ENCODE peak calls at places on chromosomes 2 and 18, in eight cellular contexts. B is astrocyte of the hippocampus; J is NB4; E is retina; X is RWPE2; N is H54; M is A549; O is activated CD4-positive, alpha-beta T cell treated with anti-CD3 and anti-CD28 coated beads, Interleukin-2, amount 50 U/mL, for 1 hour. L is an unnamed sample.

GRCh38 chr18:77851798-77852197 is 602.1 kb downstream of the GALR1 start:
- DNase-seq in B (no peak), J (no peak), E (peak; percentile 62), X (no peak), N (no peak), M (no peak), O (no peak), L (no peak)

GRCh38 chr2:121356058-121356640 is 71.1 kb upstream of the TFCP2L1 start:
- DNase-seq in B (peak; percentile 84), J (peak; percentile 76), E (peak; percentile 69), X (no peak), N (peak; percentile 48), M (peak; percentile 62), O (no peak), L (no peak)

GRCh38 chr2:188721231-188721630 is 252.9 kb upstream of the COL3A1 start:
- DNase-seq in B (no peak), J (no peak), E (no peak), X (no peak), N (no peak), M (no peak), O (no peak), L (no peak)

GRCh38 chr2:26685943-26686839 is 6.3 kb upstream of the KCNK3 start:
- DNase-seq in B (no peak), J (no peak), E (peak; percentile 55), X (peak; percentile 23), N (no peak), M (no peak), O (no peak), L (peak; percentile 62)

GRCh38 chr18:68462148-68462547 is 252.8 kb downstream of the TMX3 start:
- DNase-seq in B (no peak), J (no peak), E (no peak), X (no peak), N (no peak), M (no peak), O (no peak), L (no peak)

GRCh38 chr2:240960309-240960962 is 38.0 kb upstream of the SNED1 start:
- DNase-seq in B (peak; percentile 49), J (no peak), E (peak; percentile 73), X (no peak), N (no peak), M (no peak), O (no peak), L (no peak)

GRCh38 chr2:238745997-238746396 is 101.9 kb upstream of the TWIST2 start:
- DNase-seq in B (no peak), J (no peak), E (no peak), X (no peak), N (no peak), M (no peak), O (no peak), L (no peak)

GRCh38 chr2:173077506-173078177 is 2.0 kb downstream of the MAP3K20 start:
- DNase-seq in B (peak; percentile 34), J (peak; percentile 19), E (no peak), X (no peak), N (no peak), M (no peak), O (no peak), L (no peak)

GRCh38 chr2:74587664-74588277 is 33.3 kb downstream of the DOK1 start:
- DNase-seq in B (peak; percentile 87), J (peak; percentile 89), E (peak; percentile 72), X (no peak), N (no peak), M (peak; percentile 82), O (peak; percentile 54), L (no peak)

GRCh38 chr2:147824625-147825024 is 20.2 kb upstream of the ACVR2A start:
- DNase-seq in B (no peak), J (no peak), E (no peak), X (no peak), N (no peak), M (no peak), O (no peak), L (no peak)

GRCh38 chr18:48531979-48532378 is 6.9 kb upstream of the CTIF start:
- DNase-seq in B (no peak), J (no peak), E (no peak), X (no peak), N (no peak), M (no peak), O (no peak), L (no peak)

GRCh38 chr2:45649855-45650806 is 1.3 kb upstream of the PRKCE start:
- DNase-seq in B (peak; percentile 79), J (peak; percentile 65), E (peak; percentile 81), X (no peak), N (peak; percentile 70), M (peak; percentile 74), O (peak; percentile 59), L (no peak)

GRCh38 chr2:53036196-53036595 is 731.4 kb upstream of the CHAC2 start:
- DNase-seq in B (peak; percentile 19), J (no peak), E (no peak), X (no peak), N (no peak), M (no peak), O (no peak), L (no peak)

GRCh38 chr2:20469595-20469994 is 22.7 kb downstream of the RHOB start:
- DNase-seq in B (no peak), J (no peak), E (no peak), X (no peak), N (no peak), M (no peak), O (no peak), L (no peak)

GRCh38 chr2:214504599-214505376 is 93.9 kb downstream of the VWC2L start:
- DNase-seq in B (no peak), J (no peak), E (no peak), X (no peak), N (no peak), M (no peak), O (no peak), L (no peak)

GRCh38 chr2:147916723-147917122 is 71.9 kb downstream of the ACVR2A start:
- DNase-seq in B (no peak), J (no peak), E (no peak), X (no peak), N (no peak), M (no peak), O (no peak), L (no peak)

GRCh38 chr2:133422946-133423345 is 145.3 kb downstream of the NCKAP5 start:
- DNase-seq in B (peak; percentile 72), J (no peak), E (peak; percentile 65), X (no peak), N (no peak), M (no peak), O (no peak), L (no peak)

GRCh38 chr2:43592443-43592842 is 3.4 kb downstream of the THADA start:
- DNase-seq in B (peak; percentile 65), J (peak; percentile 39), E (no peak), X (no peak), N (no peak), M (no peak), O (no peak), L (no peak)

GRCh38 chr18:34370704-34371405 is 146.1 kb upstream of the NOL4 start:
- DNase-seq in B (no peak), J (no peak), E (no peak), X (no peak), N (no peak), M (no peak), O (no peak), L (no peak)

GRCh38 chr2:71897836-71898235 is 249.8 kb downstream of the CYP26B1 start:
- DNase-seq in B (no peak), J (no peak), E (no peak), X (no peak), N (no peak), M (no peak), O (no peak), L (no peak)

GRCh38 chr2:104804148-104804890 is 49.6 kb upstream of the POU3F3 start:
- DNase-seq in B (peak; percentile 45), J (no peak), E (no peak), X (no peak), N (no peak), M (no peak), O (no peak), L (no peak)

GRCh38 chr18:25239636-25240468 is 112.1 kb downstream of the ZNF521 start:
- DNase-seq in B (no peak), J (no peak), E (no peak), X (no peak), N (no peak), M (no peak), O (no peak), L (no peak)

GRCh38 chr2:191382801-191383200 is 137.6 kb downstream of the MYO1B start:
- DNase-seq in B (no peak), J (no peak), E (no peak), X (no peak), N (no peak), M (no peak), O (no peak), L (no peak)

GRCh38 chr2:69235863-69236262 is 151.2 kb downstream of the GFPT1 start:
- DNase-seq in B (no peak), J (no peak), E (no peak), X (no peak), N (no peak), M (no peak), O (no peak), L (no peak)

GRCh38 chr18:57885931-57886330 is 82.8 kb upstream of the ATP8B1 start:
- DNase-seq in B (no peak), J (no peak), E (no peak), X (no peak), N (no peak), M (no peak), O (no peak), L (no peak)

GRCh38 chr2:169683425-169684134 is 10.6 kb downstream of the CFAP210 start:
- DNase-seq in B (no peak), J (no peak), E (no peak), X (no peak), N (no peak), M (no peak), O (no peak), L (no peak)

GRCh38 chr2:23563673-23564617 is 179.0 kb downstream of the KLHL29 start:
- DNase-seq in B (peak; percentile 88), J (no peak), E (peak; percentile 65), X (no peak), N (no peak), M (no peak), O (no peak), L (no peak)

GRCh38 chr18:8422391-8422790 is 186.8 kb upstream of the RAB12 start:
- DNase-seq in B (no peak), J (no peak), E (no peak), X (no peak), N (no peak), M (no peak), O (no peak), L (no peak)

GRCh38 chr18:75139226-75139911 is 69.6 kb downstream of the PTGR3 start:
- DNase-seq in B (no peak), J (no peak), E (no peak), X (no peak), N (no peak), M (no peak), O (no peak), L (no peak)

GRCh38 chr2:217822296-217823252 is 180.2 kb downstream of the TNS1 start:
- DNase-seq in B (peak; percentile 87), J (no peak), E (no peak), X (no peak), N (no peak), M (no peak), O (no peak), L (peak; percentile 68)

GRCh38 chr2:88054300-88055048 is 1.1 kb downstream of the KRCC1 start:
- DNase-seq in B (peak; percentile 10), J (peak; percentile 18), E (no peak), X (no peak), N (no peak), M (no peak), O (no peak), L (no peak)

GRCh38 chr2:45892757-45893156 is 241.3 kb downstream of the PRKCE start:
- DNase-seq in B (peak; percentile 83), J (no peak), E (peak; percentile 23), X (no peak), N (no peak), M (no peak), O (no peak), L (no peak)

GRCh38 chr2:76274154-76274553 is 563.4 kb upstream of the GCFC2 start:
- DNase-seq in B (no peak), J (no peak), E (no peak), X (no peak), N (no peak), M (no peak), O (no peak), L (no peak)

GRCh38 chr2:158407031-158407430 is 49.5 kb downstream of the CCDC148 start:
- DNase-seq in B (no peak), J (no peak), E (no peak), X (no peak), N (no peak), M (no peak), O (no peak), L (no peak)

L was measured in chondrocyte.